ENCODE peak calls at places on chromosomes 11 and 22, in six cellular contexts. T, M, L, N, O and D are unnamed samples.

GRCh38 chr22:31081963-31082605 is 966 bp downstream of the SMTN start:
- DNase-seq in L (peak; percentile 62), N (peak; percentile 46), T (no peak), M (no peak), O (no peak), D (no peak)

GRCh38 chr11:71310184-71310583 is 57.8 kb upstream of the SHANK2 start:
- DNase-seq in N (no peak), T (no peak), L (no peak), O (no peak), M (no peak), D (no peak)

GRCh38 chr22:50250555-50251471 is at the start of gene HDAC10:
- DNase-seq in L (peak; percentile 74), N (peak; percentile 85), O (peak; percentile 92), M (peak; percentile 83), T (peak; percentile 86), D (peak; percentile 86)

GRCh38 chr11:2672553-2673249 is 27.1 kb downstream of the KCNQ1OT1 start:
- DNase-seq in O (peak; percentile 28), M (no peak), T (peak; percentile 11), N (no peak), L (no peak), D (no peak)

GRCh38 chr11:77993902-77994301 is 566 bp downstream of the INTS4 start:
- DNase-seq in T (no peak), O (no peak), M (no peak), N (no peak), L (no peak), D (no peak)

GRCh38 chr22:30198152-30198845 is 48.3 kb downstream of the LIF start:
- DNase-seq in T (no peak), O (no peak), L (peak; percentile 59), M (no peak), N (peak; percentile 40), D (no peak)

GRCh38 chr11:13486926-13487660 is 8.7 kb downstream of the PTH start:
- DNase-seq in O (peak; percentile 91), T (peak; percentile 93), L (no peak), M (peak; percentile 49), N (peak; percentile 41), D (peak; percentile 86)

GRCh38 chr11:113618360-113618759 is 87.7 kb downstream of the TMPRSS5 start:
- DNase-seq in T (no peak), N (no peak), O (no peak), L (peak; percentile 10), M (no peak), D (no peak)

GRCh38 chr11:43989162-43989961 is 46.9 kb downstream of the C11orf96 start:
- DNase-seq in N (peak; percentile 64), O (no peak), L (no peak), M (no peak), T (peak; percentile 45), D (no peak)

GRCh38 chr11:130218501-130218900 is 58.9 kb downstream of the ST14 start:
- DNase-seq in M (no peak), T (no peak), N (no peak), O (peak; percentile 44), L (no peak), D (no peak)

GRCh38 chr11:110433393-110434333 is 3.9 kb downstream of the FDX1 start:
- DNase-seq in M (no peak), O (no peak), L (peak; percentile 42), N (peak; percentile 47), T (no peak), D (peak; percentile 97)

GRCh38 chr22:27987557-27987956 is 68.5 kb upstream of the PITPNB start:
- DNase-seq in O (no peak), N (peak; percentile 79), T (peak; percentile 28), L (peak; percentile 93), M (no peak), D (no peak)

DNA sequence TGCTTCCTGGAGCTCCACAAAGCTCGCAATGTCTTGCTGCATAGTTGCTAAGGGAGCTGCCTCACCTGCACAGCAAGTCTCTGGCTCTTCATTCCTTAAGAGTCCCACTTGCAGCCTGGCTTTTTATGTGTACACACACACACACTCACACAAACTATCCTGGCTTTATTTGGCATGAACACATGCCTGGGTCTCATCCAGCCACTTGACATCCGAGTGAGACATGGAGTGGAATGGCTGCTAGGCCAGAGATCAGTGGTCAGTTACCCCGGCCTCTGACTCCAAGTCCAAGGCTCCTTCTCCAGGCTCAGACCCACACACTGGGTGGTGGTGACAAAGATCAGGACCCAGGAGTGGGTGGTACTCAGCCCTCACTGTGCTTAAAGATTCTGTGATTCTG is 37.9 kb upstream of the CLTCL1 start:
- DNase-seq in M (no peak), O (no peak), T (no peak), N (no peak), L (no peak), D (no peak)
- H3K9me3 ChIP-seq in M (peaks cover 33% of the 10 kb centered on the region), O (no peaks in the 10 kb centered on the region), T (no peaks in the 10 kb centered on the region), N (peaks cover 5% of the 10 kb centered on the region), L (peaks cover 3% of the 10 kb centered on the region), D (peaks cover 4% of the 10 kb centered on the region)

DNA sequence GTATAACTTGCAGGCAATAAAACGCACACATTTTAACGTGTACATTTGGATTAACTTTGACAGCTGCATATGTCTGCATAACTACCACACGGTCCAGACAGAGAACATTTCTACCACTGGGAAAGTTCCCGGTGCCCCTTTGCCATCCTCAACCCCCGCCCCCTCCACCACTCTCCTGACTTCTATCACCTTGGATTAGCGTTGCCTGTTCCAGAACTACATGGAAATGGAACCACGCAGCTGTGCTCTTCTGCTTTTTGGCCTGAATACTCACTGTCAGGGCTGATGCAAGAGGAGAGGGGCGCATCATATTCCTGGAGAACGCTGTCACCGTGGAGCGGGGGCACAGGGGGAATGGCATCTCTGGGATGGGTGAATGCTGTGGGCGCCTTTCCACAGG is 62.1 kb downstream of the LRP5 start:
- DNase-seq in L (peak; percentile 15), M (no peak), T (no peak), N (no peak), O (no peak), D (no peak)
- H3K27ac ChIP-seq in L (no peak overlapping the region), M (no peak overlapping the region), T (no peak overlapping the region), N (no peak overlapping the region), O (peak overlapping the region; percentile 2), D (no peak overlapping the region)

GRCh38 chr11:3685923-3686322 is 14.7 kb upstream of the CHRNA10 start:
- DNase-seq in T (no peak), M (no peak), O (no peak), L (no peak), N (no peak), D (no peak)

GRCh38 chr11:3684129-3684685 is 13.0 kb upstream of the CHRNA10 start:
- DNase-seq in N (no peak), M (no peak), T (no peak), O (no peak), L (no peak), D (no peak)

GRCh38 chr11:3686751-3687150 is 15.6 kb upstream of the CHRNA10 start:
- DNase-seq in N (no peak), T (no peak), L (peak; percentile 35), M (no peak), O (no peak), D (no peak)

GRCh38 chr11:3684787-3685186 is 13.6 kb upstream of the CHRNA10 start:
- DNase-seq in L (no peak), N (no peak), O (no peak), M (no peak), T (no peak), D (no peak)

DNA sequence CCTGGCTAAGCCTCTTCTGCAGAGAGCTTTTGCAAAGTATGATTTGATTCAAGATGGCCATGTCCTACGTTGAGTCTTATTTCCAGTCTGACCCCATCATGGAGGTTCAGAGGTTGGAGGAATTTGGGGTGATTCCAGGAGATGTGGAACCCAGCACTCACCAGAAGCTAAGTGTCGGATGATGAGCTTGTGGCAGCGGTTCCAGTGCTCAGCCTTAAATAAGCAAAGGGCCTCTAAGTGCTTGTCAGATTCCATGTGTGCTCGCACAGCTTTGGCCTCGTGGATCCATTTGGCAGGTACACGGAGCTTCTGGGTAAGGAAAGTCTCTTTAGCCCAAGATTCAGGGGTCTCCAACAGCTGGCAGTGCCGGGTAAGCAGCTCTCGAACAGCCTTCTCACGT is 11.9 kb upstream of the CHRNA10 start:
- DNase-seq in N (no peak), O (no peak), M (no peak), L (no peak), T (no peak), D (no peak)
- H2BK120ac ChIP-seq in N (no peak overlapping the region), O (no peak overlapping the region), M (no peak overlapping the region), L (no peak overlapping the region), T (no peak overlapping the region), D (no peak overlapping the region)

GRCh38 chr22:49201046-49201970 is 626.4 kb downstream of the BRD1 start:
- DNase-seq in O (peak; percentile 14), T (peak; percentile 14), M (no peak), L (no peak), N (no peak), D (no peak)

GRCh38 chr22:49204599-49205214 is 623.0 kb downstream of the BRD1 start:
- DNase-seq in M (no peak), N (no peak), T (peak; percentile 14), O (peak; percentile 10), L (no peak), D (no peak)

GRCh38 chr22:49203091-49203862 is 624.4 kb downstream of the BRD1 start:
- DNase-seq in T (peak; percentile 26), N (no peak), L (no peak), M (no peak), O (peak; percentile 45), D (no peak)

GRCh38 chr22:49203863-49204598 is 623.6 kb downstream of the BRD1 start:
- DNase-seq in N (no peak), O (peak; percentile 39), M (no peak), T (peak; percentile 20), L (no peak), D (no peak)

GRCh38 chr22:49202226-49202625 is 625.4 kb downstream of the BRD1 start:
- DNase-seq in L (no peak), O (peak; percentile 20), T (peak; percentile 15), M (no peak), N (no peak), D (no peak)
- H3K9me3 ChIP-seq in L (peaks cover 63% of the 10 kb centered on the region), O (no peaks in the 10 kb centered on the region), T (no peaks in the 10 kb centered on the region), M (no peaks in the 10 kb centered on the region), N (no peaks in the 10 kb centered on the region), D (peaks cover 7% of the 10 kb centered on the region)

GRCh38 chr11:76770642-76771445 is 12.3 kb upstream of the TSKU start:
- DNase-seq in L (peak; percentile 99), O (no peak), T (no peak), M (no peak), N (peak; percentile 99), D (peak; percentile 70)

GRCh38 chr11:76773921-76774361 is 9.2 kb upstream of the TSKU start:
- DNase-seq in T (no peak), N (no peak), L (no peak), O (no peak), M (no peak), D (no peak)

GRCh38 chr11:76771446-76772099 is 11.6 kb upstream of the TSKU start:
- DNase-seq in T (no peak), O (no peak), L (no peak), N (no peak), M (no peak), D (no peak)

GRCh38 chr11:76772783-76773106 is 10.4 kb upstream of the TSKU start:
- DNase-seq in T (no peak), M (no peak), N (no peak), O (no peak), L (no peak), D (no peak)

GRCh38 chr11:76772100-76772782 is 10.9 kb upstream of the TSKU start:
- DNase-seq in T (no peak), M (no peak), N (peak; percentile 84), O (no peak), L (peak; percentile 50), D (no peak)
- H3K27ac ChIP-seq in T (no peak overlapping the region), M (no peak overlapping the region), N (peak overlapping the region; percentile 24), O (no peak overlapping the region), L (peak overlapping the region; percentile 85), D (no peak overlapping the region)